ENCODE peak calls at places on chromosomes 13 and 19, in seven cellular contexts. O, Z, V, W, H, A and I are unnamed samples.

GRCh38 chr19:28330831-28331230 is 882.1 kb downstream of the UQCRFS1 start:
- DNase-seq in O (no peak), Z (no peak), V (peak; percentile 93), W (no peak), H (no peak), A (no peak), I (no peak)

GRCh38 chr13:110125613-110126272 is 181.2 kb downstream of the COL4A1 start:
- DNase-seq in O (no peak), Z (no peak), V (no peak), W (no peak), H (no peak), A (no peak), I (no peak)

GRCh38 chr19:741506-742131 is 9.3 kb upstream of the MISP start:
- DNase-seq in O (no peak), Z (no peak), V (peak; percentile 20), W (no peak), H (no peak), A (no peak), I (peak; percentile 65)

GRCh38 chr19:42421591-42422031 is 5.6 kb downstream of the LIPE start:
- DNase-seq in O (no peak), Z (no peak), V (no peak), W (peak; percentile 66), H (no peak), A (no peak), I (no peak)

GRCh38 chr19:5130371-5131030 is 161.6 kb downstream of the KDM4B start:
- DNase-seq in O (no peak), Z (peak; percentile 32), V (no peak), W (no peak), H (peak; percentile 17), A (peak; percentile 12), I (no peak)

GRCh38 chr13:96771501-96772367 is 222.5 kb downstream of the OXGR1 start:
- DNase-seq in O (no peak), Z (no peak), V (no peak), W (peak; percentile 28), H (no peak), A (no peak), I (no peak)

GRCh38 chr13:99698010-99698815 is 196.9 kb downstream of the TM9SF2 start:
- DNase-seq in O (no peak), Z (no peak), V (no peak), W (no peak), H (no peak), A (no peak), I (no peak)

GRCh38 chr13:26688286-26688685 is 72.3 kb downstream of the GPR12 start:
- DNase-seq in O (no peak), Z (no peak), V (no peak), W (no peak), H (no peak), A (no peak), I (no peak)

GRCh38 chr19:46271488-46272197 is 25.2 kb upstream of the HIF3A start:
- DNase-seq in O (peak; percentile 97), Z (no peak), V (peak; percentile 66), W (no peak), H (peak; percentile 26), A (peak; percentile 4), I (no peak)

GRCh38 chr19:28610731-28611130 is 602.2 kb downstream of the UQCRFS1 start:
- DNase-seq in O (no peak), Z (no peak), V (no peak), W (no peak), H (no peak), A (no peak), I (no peak)

GRCh38 chr13:97212540-97213146 is 9.5 kb upstream of the MBNL2 start:
- DNase-seq in O (peak; percentile 46), Z (no peak), V (peak; percentile 61), W (no peak), H (no peak), A (no peak), I (no peak)

GRCh38 chr13:89239361-89240127 is 1568.4 kb downstream of the SLITRK5 start:
- DNase-seq in O (no peak), Z (no peak), V (no peak), W (no peak), H (no peak), A (no peak), I (no peak)

GRCh38 chr13:64278493-64278892 is 2862.8 kb upstream of the PCDH20 start:
- DNase-seq in O (peak; percentile 83), Z (no peak), V (peak; percentile 70), W (no peak), H (no peak), A (no peak), I (no peak)

GRCh38 chr13:27966641-27967202 is 2.4 kb downstream of the CDX2 start:
- DNase-seq in O (no peak), Z (no peak), V (no peak), W (no peak), H (no peak), A (no peak), I (no peak)

GRCh38 chr13:40060318-40061007 is 405.0 kb downstream of the COG6 start:
- DNase-seq in O (peak; percentile 79), Z (no peak), V (peak; percentile 77), W (peak; percentile 52), H (peak; percentile 66), A (peak; percentile 54), I (no peak)

GRCh38 chr13:53382008-53382407 is 353.4 kb downstream of the OLFM4 start:
- DNase-seq in O (no peak), Z (no peak), V (no peak), W (no peak), H (no peak), A (no peak), I (no peak)

GRCh38 chr19:57587529-57587928 is 3.6 kb downstream of the ZIK1 start:
- DNase-seq in O (peak; percentile 55), Z (no peak), V (peak; percentile 84), W (no peak), H (no peak), A (no peak), I (no peak)

GRCh38 chr13:112077729-112078128 is 10.8 kb downstream of the SOX1 start:
- DNase-seq in O (no peak), Z (no peak), V (no peak), W (no peak), H (no peak), A (no peak), I (no peak)

GRCh38 chr13:79318664-79319063 is 87.4 kb downstream of the RBM26 start:
- DNase-seq in O (no peak), Z (no peak), V (no peak), W (no peak), H (no peak), A (no peak), I (no peak)

GRCh38 chr19:16330368-16330801 is 5.8 kb downstream of the KLF2 start:
- DNase-seq in O (peak; percentile 87), Z (peak; percentile 92), V (peak; percentile 99), W (peak; percentile 68), H (peak; percentile 92), A (peak; percentile 92), I (peak; percentile 79)

GRCh38 chr13:49053899-49054298 is 78.2 kb downstream of the FNDC3A start:
- DNase-seq in O (no peak), Z (no peak), V (no peak), W (no peak), H (no peak), A (no peak), I (no peak)

GRCh38 chr13:111171629-111172028 is 56.5 kb downstream of the ARHGEF7 start:
- DNase-seq in O (no peak), Z (no peak), V (no peak), W (no peak), H (no peak), A (no peak), I (no peak)

GRCh38 chr19:40589723-40590429 is 11.3 kb upstream of the LTBP4 start:
- DNase-seq in O (no peak), Z (no peak), V (no peak), W (no peak), H (no peak), A (no peak), I (no peak)

GRCh38 chr19:38386300-38386967 is 1.4 kb downstream of the GGN start:
- DNase-seq in O (no peak), Z (no peak), V (no peak), W (no peak), H (no peak), A (no peak), I (no peak)

GRCh38 chr13:114043421-114044053 is 69.7 kb upstream of the C13orf46 start:
- DNase-seq in O (peak; percentile 64), Z (peak; percentile 37), V (peak; percentile 17), W (peak; percentile 81), H (no peak), A (no peak), I (no peak)

GRCh38 chr13:98978280-98978679 is 416 bp upstream of the DOCK9 start:
- DNase-seq in O (peak; percentile 93), Z (no peak), V (peak; percentile 94), W (no peak), H (no peak), A (no peak), I (no peak)

GRCh38 chr19:19269952-19270694 is 3.0 kb downstream of the TM6SF2 start:
- DNase-seq in O (no peak), Z (no peak), V (no peak), W (no peak), H (no peak), A (no peak), I (peak; percentile 68)

GRCh38 chr13:59452189-59452588 is 711.5 kb downstream of the DIAPH3 start:
- DNase-seq in O (no peak), Z (no peak), V (no peak), W (no peak), H (no peak), A (no peak), I (no peak)